ENCODE peak calls at places on chromosomes 12 and 14, in eight cellular contexts. F is ovary, T is mammary epithelial cell, E is heart left ventricle, J is kidney epithelial cell, P is DND-41, Z is MCF 10A, N is nephron progenitor cell. L is an unnamed sample.

GRCh38 chr14:69345402-69345801 is 52.7 kb downstream of the ERH start:
- DNase-seq in F (no peak), T (no peak), E (no peak), J (no peak), P (no peak), Z (no peak), N (no peak), L (no peak)

GRCh38 chr14:67018720-67019119 is 170.5 kb upstream of the GARIN2 start:
- DNase-seq in F (no peak), T (no peak), E (no peak), J (no peak), P (no peak), Z (no peak), N (no peak), L (no peak)

GRCh38 chr12:25926536-25926935 is 31.9 kb upstream of the RASSF8 start:
- DNase-seq in F (no peak), T (no peak), E (no peak), J (no peak), P (no peak), Z (no peak), N (no peak), L (no peak)

GRCh38 chr12:50167026-50167742 is at the start of gene CERS5:
- DNase-seq in F (peak; percentile 99), T (peak; percentile 99), E (peak; percentile 99), J (peak; percentile 92), P (peak; percentile 99), Z (peak; percentile 99), N (peak; percentile 99), L (peak; percentile 99)

GRCh38 chr14:44081146-44081545 is 425.9 kb downstream of the FSCB start:
- DNase-seq in F (no peak), T (no peak), E (no peak), J (no peak), P (no peak), Z (peak; percentile 65), N (no peak), L (no peak)

GRCh38 chr12:49010092-49010668 is 8.4 kb downstream of the PRKAG1 start:
- DNase-seq in F (no peak), T (no peak), E (peak; percentile 11), J (no peak), P (no peak), Z (no peak), N (no peak), L (no peak)

GRCh38 chr14:94304243-94304642 is 11.2 kb upstream of the SERPINA10 start:
- DNase-seq in F (no peak), T (no peak), E (no peak), J (no peak), P (no peak), Z (no peak), N (no peak), L (no peak)

GRCh38 chr14:77181124-77181602 is 435 bp upstream of the TMEM63C start:
- DNase-seq in F (no peak), T (no peak), E (no peak), J (no peak), P (no peak), Z (no peak), N (no peak), L (peak; percentile 26)

GRCh38 chr12:5954661-5955060 is 9.6 kb upstream of the ANO2 start:
- DNase-seq in F (no peak), T (no peak), E (no peak), J (no peak), P (no peak), Z (no peak), N (no peak), L (no peak)

GRCh38 chr12:74890237-74890599 is 319.4 kb downstream of the KCNC2 start:
- DNase-seq in F (no peak), T (peak; percentile 86), E (no peak), J (peak; percentile 80), P (no peak), Z (peak; percentile 82), N (no peak), L (peak; percentile 28)

GRCh38 chr12:98948566-98948965 is 303.5 kb downstream of the APAF1 start:
- DNase-seq in F (no peak), T (no peak), E (no peak), J (no peak), P (no peak), Z (no peak), N (no peak), L (no peak)
- TF ChIP-seq CTCF in F (no peak), T (no peak), E (no peak), J (no peak), P (no peak), Z (no peak), N (no peak), L (no peak)

DNA sequence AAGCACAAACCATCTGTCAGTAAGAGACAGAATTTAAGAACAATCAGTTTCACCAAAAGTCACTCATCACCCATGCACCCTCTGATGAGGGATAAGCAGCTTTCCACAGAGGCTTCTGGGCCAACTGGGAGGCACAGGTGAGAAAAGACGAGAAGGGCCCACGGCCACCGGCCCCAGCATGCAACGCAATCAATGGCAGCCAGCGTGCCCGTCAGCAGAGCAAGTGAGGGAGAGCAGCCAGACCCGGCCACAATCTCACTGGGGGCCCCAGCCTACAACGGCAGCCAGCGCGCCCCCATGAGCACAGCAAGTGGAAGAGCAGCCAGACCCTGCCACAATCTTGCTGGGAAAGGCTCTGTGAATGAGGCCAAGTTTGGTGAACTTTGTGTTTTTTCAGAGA is 13.3 kb downstream of the ANKLE2 start:
- DNase-seq in F (no peak), T (no peak), E (no peak), J (no peak), P (no peak), Z (no peak), N (no peak), L (no peak)
- TF ChIP-seq CTCF in F (no peak), T (no peak), E (no peak), J (no peak), P (no peak), Z (no peak), N (no peak), L (no peak)

DNA sequence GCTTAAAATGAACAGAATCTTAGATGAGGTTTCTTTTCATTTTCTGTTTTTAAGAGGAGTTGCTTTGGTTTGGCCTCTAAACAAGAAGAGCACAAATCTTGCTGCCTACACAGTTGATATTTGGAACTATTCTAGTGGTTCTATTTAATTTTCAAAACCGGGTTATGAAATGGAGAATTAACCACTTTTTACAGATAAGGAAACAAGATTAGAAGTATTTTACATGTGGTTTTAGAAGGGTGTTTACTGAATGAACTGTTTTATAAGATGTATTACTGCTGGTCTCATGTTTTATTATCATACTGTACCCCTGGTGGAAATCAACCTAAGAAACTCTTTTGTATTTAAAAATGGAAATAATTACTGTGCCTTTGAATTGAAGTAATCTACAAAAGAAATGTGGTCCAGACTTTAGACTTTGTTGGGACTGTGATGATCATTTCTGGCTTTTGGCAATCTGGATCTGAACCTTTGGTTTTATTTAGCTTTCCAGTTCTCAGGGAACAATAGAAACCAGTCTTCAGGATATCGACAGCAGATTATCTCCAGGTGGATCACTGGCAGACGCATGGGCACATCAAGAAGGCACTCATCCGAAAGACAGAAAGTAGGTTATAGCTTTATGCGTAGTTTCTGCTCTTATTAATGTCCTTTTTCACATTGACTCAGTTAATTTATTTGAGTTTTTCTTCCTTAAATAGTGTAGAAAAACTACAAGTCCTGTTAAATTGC is 43.2 kb downstream of the TBK1 start:
- DNase-seq in F (no peak), T (no peak), E (no peak), J (no peak), P (no peak), Z (no peak), N (no peak), L (no peak)
- TF ChIP-seq CTCF in F (no peak), T (no peak), E (no peak), J (no peak), P (no peak), Z (no peak), N (no peak), L (no peak)

GRCh38 chr14:101492716-101493115 is 68.6 kb upstream of the DIO3 start:
- DNase-seq in F (peak; percentile 8), T (no peak), E (no peak), J (no peak), P (no peak), Z (no peak), N (no peak), L (no peak)
- TF ChIP-seq CTCF in F (no peak), T (no peak), E (no peak), J (no peak), P (no peak), Z (no peak), N (no peak), L (no peak)